ENCODE peak calls at places on chromosomes 7 and 10, in five cellular contexts. U is NCI-H1436, G is SW 1271, J is occipital lobe, O is PC-9. I is an unnamed sample.

GRCh38 chr10:36888925-36889573 is 236.3 kb upstream of the ANKRD30A start:
- DNase-seq in U (peak; percentile 46), O (no peak), J (no peak), G (no peak), I (no peak)

GRCh38 chr10:114458955-114459354 is 54.7 kb upstream of the AFAP1L2 start:
- DNase-seq in U (no peak), O (no peak), J (no peak), G (no peak), I (no peak)

GRCh38 chr10:108323274-108323798 is 1158.8 kb upstream of the SORCS1 start:
- DNase-seq in U (no peak), O (no peak), G (no peak), J (no peak), I (no peak)

GRCh38 chr10:58010076-58010475 is 257.6 kb downstream of the IPMK start:
- DNase-seq in U (peak; percentile 65), G (no peak), O (no peak), J (no peak), I (no peak)

GRCh38 chr10:60130130-60130579 is 223.8 kb upstream of the CCDC6 start:
- DNase-seq in O (no peak), U (no peak), G (no peak), J (no peak), I (no peak)

GRCh38 chr7:135253851-135254815 is 20.5 kb downstream of the STRA8 start:
- DNase-seq in U (no peak), G (no peak), O (peak; percentile 72), J (peak; percentile 83), I (peak; percentile 78)

GRCh38 chr7:140059288-140060242 is 3.2 kb downstream of the PARP12 start:
- DNase-seq in J (no peak), O (peak; percentile 93), G (peak; percentile 36), U (no peak), I (no peak)

GRCh38 chr10:102613761-102614160 is 30.5 kb upstream of the TRIM8 start:
- DNase-seq in O (no peak), G (no peak), J (no peak), U (no peak), I (peak; percentile 28)

GRCh38 chr10:102384606-102385429 is 10.7 kb upstream of the NFKB2 start:
- DNase-seq in J (no peak), O (peak; percentile 52), U (no peak), G (no peak), I (no peak)

GRCh38 chr10:84164442-84164841 is 9.2 kb upstream of the GPR15LG start:
- DNase-seq in J (no peak), O (no peak), U (no peak), G (no peak), I (no peak)

GRCh38 chr7:96330193-96330592 is 8.3 kb upstream of the SLC25A13 start:
- DNase-seq in J (no peak), G (no peak), O (no peak), U (peak; percentile 67), I (no peak)

GRCh38 chr7:147296986-147297385 is 1180.4 kb downstream of the CNTNAP2 start:
- DNase-seq in G (no peak), U (no peak), O (no peak), J (no peak), I (no peak)

GRCh38 chr10:6061056-6061455 is 1.1 kb downstream of the IL2RA start:
- DNase-seq in O (no peak), U (no peak), G (no peak), J (no peak), I (no peak)

GRCh38 chr7:72406820-72407403 is 5.2 kb downstream of the CALN1 start:
- DNase-seq in O (no peak), G (no peak), J (no peak), U (no peak), I (no peak)

GRCh38 chr10:101124933-101125332 is 6.2 kb upstream of the TLX1 start:
- DNase-seq in G (no peak), J (no peak), U (no peak), O (no peak), I (no peak)

GRCh38 chr7:37448637-37449331 is at the start of gene ELMO1:
- DNase-seq in G (no peak), U (no peak), O (no peak), J (peak; percentile 66), I (peak; percentile 60)

GRCh38 chr7:142712617-142712957 is 36.7 kb upstream of the PRSS1 start:
- DNase-seq in J (no peak), G (no peak), U (no peak), O (no peak), I (no peak)

GRCh38 chr7:31307941-31308340 is 32.6 kb downstream of the NEUROD6 start:
- DNase-seq in O (no peak), G (no peak), J (no peak), U (no peak), I (no peak)

GRCh38 chr7:130047801-130048200 is 3.4 kb downstream of the ZC3HC1 start:
- DNase-seq in G (no peak), O (no peak), J (no peak), U (no peak), I (no peak)

GRCh38 chr10:84114088-84114667 is 25.1 kb upstream of the GHITM start:
- DNase-seq in G (no peak), J (no peak), O (no peak), U (no peak), I (no peak)

GRCh38 chr7:108335264-108335918 is 120.8 kb downstream of the NRCAM start:
- DNase-seq in U (peak; percentile 23), G (no peak), J (no peak), O (peak; percentile 53), I (no peak)

GRCh38 chr10:114413398-114413797 is 9.1 kb upstream of the AFAP1L2 start:
- DNase-seq in G (no peak), J (no peak), O (peak; percentile 86), U (no peak), I (no peak)

I was measured in dorsolateral prefrontal cortex.